ENCODE peak calls at places on chromosomes 5 and 9, in six cellular contexts. T is ovary, P is iris pigment epithelial cell, J is body of pancreas, G is AG04449, L is heart left ventricle. B is an unnamed sample.

GRCh38 chr9:117718085-117718484 is 13.9 kb downstream of the TLR4 start:
- DNase-seq in J (no peak), L (no peak), G (no peak), P (peak; percentile 74), T (no peak), B (no peak)

GRCh38 chr5:147160923-147161663 is 73.7 kb upstream of the STK32A start:
- DNase-seq in L (peak; percentile 8), J (no peak), G (no peak), P (no peak), T (no peak), B (peak; percentile 25)

GRCh38 chr9:130930132-130930803 is 8.8 kb downstream of the FIBCD1 start:
- DNase-seq in P (no peak), J (no peak), G (no peak), L (no peak), T (no peak), B (no peak)

GRCh38 chr5:45696206-45696836 is at the start of gene HCN1:
- DNase-seq in J (peak; percentile 88), P (peak; percentile 80), T (peak; percentile 27), L (peak; percentile 59), G (no peak), B (peak; percentile 55)

GRCh38 chr9:134412298-134412711 is 86.0 kb downstream of the RXRA start:
- DNase-seq in J (no peak), L (no peak), P (no peak), G (no peak), T (no peak), B (no peak)

GRCh38 chr5:10607666-10608442 is 44.0 kb downstream of the ANKRD33B start:
- DNase-seq in G (no peak), L (peak; percentile 54), T (no peak), P (peak; percentile 86), J (no peak), B (peak; percentile 51)

GRCh38 chr5:51053361-51053760 is 329.9 kb upstream of the ISL1 start:
- DNase-seq in L (no peak), T (no peak), J (no peak), P (no peak), G (no peak), B (no peak)

GRCh38 chr5:119928974-119929373 is 299.6 kb downstream of the FAM170A start:
- DNase-seq in J (no peak), L (no peak), P (no peak), G (no peak), T (no peak), B (no peak)